ENCODE peak calls at places on chromosomes 12 and 14, in eight cellular contexts. J is CD4-positive, CD25-positive, alpha-beta regulatory T cell; O is astrocyte; H is ovary; A is keratinocyte; C is tibial artery; F is aorta; V is thyroid gland. X is an unnamed sample.
A peak's percentile ranks its signal among the peaks of the same experiment; 100 is the strongest.

GRCh38 chr12:67482751-67483661 is 165.5 kb upstream of the DYRK2 start:
- DNase-seq in O (peak; percentile 55), F (peak; percentile 86), J (peak; percentile 77), A (no peak), H (peak; percentile 31), V (peak; percentile 51), C (peak; percentile 75), X (peak; percentile 27)

GRCh38 chr14:74085047-74085637 is 386 bp downstream of the LIN52 start:
- DNase-seq in C (no peak), J (no peak), V (no peak), O (peak; percentile 41), F (no peak), A (no peak), H (no peak), X (no peak)

GRCh38 chr14:49853572-49854375 is 1.2 kb upstream of the NEMF start:
- DNase-seq in V (peak; percentile 68), A (peak; percentile 52), F (peak; percentile 80), J (peak; percentile 74), H (peak; percentile 72), C (peak; percentile 77), O (peak; percentile 64), X (peak; percentile 82)

GRCh38 chr14:50061664-50062437 is 54.5 kb downstream of the VCPKMT start:
- DNase-seq in C (no peak), J (peak; percentile 82), V (no peak), O (peak; percentile 48), F (peak; percentile 72), A (no peak), H (no peak), X (no peak)

GRCh38 chr14:49972199-49972671 is 79.4 kb downstream of the ARF6 start:
- DNase-seq in V (peak; percentile 19), F (no peak), C (no peak), O (peak; percentile 66), J (no peak), H (no peak), A (peak; percentile 79), X (peak; percentile 41)

GRCh38 chr12:66269757-66270383 is 32.4 kb upstream of the HELB start:
- DNase-seq in O (peak; percentile 44), J (peak; percentile 59), V (no peak), H (no peak), F (no peak), A (no peak), C (no peak), X (peak; percentile 15)

GRCh38 chr12:6827437-6827894 is 741 bp upstream of the P3H3 start:
- DNase-seq in C (peak; percentile 94), O (peak; percentile 61), J (no peak), A (no peak), H (peak; percentile 94), F (peak; percentile 90), V (peak; percentile 78), X (peak; percentile 86)

GRCh38 chr12:3976351-3976938 is 103.2 kb upstream of the PARP11 start:
- DNase-seq in J (no peak), C (no peak), O (no peak), F (no peak), H (no peak), A (no peak), V (no peak), X (no peak)

GRCh38 chr12:103783744-103784664 is 57.0 kb downstream of the NT5DC3 start:
- DNase-seq in C (no peak), J (no peak), A (no peak), O (no peak), H (no peak), V (peak; percentile 55), F (no peak), X (peak; percentile 64)

GRCh38 chr12:113610698-113611097 is 139.0 kb upstream of the LHX5 start:
- DNase-seq in V (no peak), A (no peak), H (no peak), J (no peak), C (no peak), O (no peak), F (no peak), X (no peak)

GRCh38 chr14:70808402-70809237 is 693 bp downstream of the MAP3K9 start:
- DNase-seq in F (peak; percentile 54), C (no peak), J (peak; percentile 22), O (no peak), A (no peak), V (peak; percentile 41), H (peak; percentile 32), X (peak; percentile 38)

GRCh38 chr14:70879448-70879847 is 27.8 kb upstream of the PCNX1 start:
- DNase-seq in A (no peak), O (no peak), C (no peak), H (no peak), V (no peak), F (no peak), J (no peak), X (no peak)

GRCh38 chr14:22847661-22848341 is 11.4 kb downstream of the MMP14 start:
- DNase-seq in A (no peak), O (peak; percentile 72), J (no peak), H (peak; percentile 33), V (no peak), F (peak; percentile 55), C (no peak), X (no peak)

GRCh38 chr14:38536376-38537038 is 280.6 kb upstream of the CLEC14A start:
- DNase-seq in J (no peak), C (no peak), O (no peak), V (no peak), F (no peak), H (no peak), A (no peak), X (no peak)

GRCh38 chr12:26378721-26379120 is 183.3 kb downstream of the SSPN start:
- DNase-seq in A (no peak), V (no peak), F (no peak), J (no peak), C (no peak), H (no peak), O (no peak), X (no peak)

GRCh38 chr14:77421241-77421640 is 2.1 kb downstream of the NOXRED1 start:
- DNase-seq in V (no peak), A (no peak), J (no peak), O (no peak), F (no peak), H (no peak), C (no peak), X (no peak)

GRCh38 chr12:103548622-103549601 is 38.2 kb upstream of the STAB2 start:
- DNase-seq in H (peak; percentile 67), F (peak; percentile 51), O (peak; percentile 41), A (peak; percentile 55), J (peak; percentile 72), V (peak; percentile 67), C (no peak), X (peak; percentile 77)

GRCh38 chr14:59305231-59305630 is 116.8 kb downstream of the DAAM1 start:
- DNase-seq in O (peak; percentile 64), C (no peak), J (no peak), A (no peak), F (no peak), H (no peak), V (no peak), X (no peak)

DNA sequence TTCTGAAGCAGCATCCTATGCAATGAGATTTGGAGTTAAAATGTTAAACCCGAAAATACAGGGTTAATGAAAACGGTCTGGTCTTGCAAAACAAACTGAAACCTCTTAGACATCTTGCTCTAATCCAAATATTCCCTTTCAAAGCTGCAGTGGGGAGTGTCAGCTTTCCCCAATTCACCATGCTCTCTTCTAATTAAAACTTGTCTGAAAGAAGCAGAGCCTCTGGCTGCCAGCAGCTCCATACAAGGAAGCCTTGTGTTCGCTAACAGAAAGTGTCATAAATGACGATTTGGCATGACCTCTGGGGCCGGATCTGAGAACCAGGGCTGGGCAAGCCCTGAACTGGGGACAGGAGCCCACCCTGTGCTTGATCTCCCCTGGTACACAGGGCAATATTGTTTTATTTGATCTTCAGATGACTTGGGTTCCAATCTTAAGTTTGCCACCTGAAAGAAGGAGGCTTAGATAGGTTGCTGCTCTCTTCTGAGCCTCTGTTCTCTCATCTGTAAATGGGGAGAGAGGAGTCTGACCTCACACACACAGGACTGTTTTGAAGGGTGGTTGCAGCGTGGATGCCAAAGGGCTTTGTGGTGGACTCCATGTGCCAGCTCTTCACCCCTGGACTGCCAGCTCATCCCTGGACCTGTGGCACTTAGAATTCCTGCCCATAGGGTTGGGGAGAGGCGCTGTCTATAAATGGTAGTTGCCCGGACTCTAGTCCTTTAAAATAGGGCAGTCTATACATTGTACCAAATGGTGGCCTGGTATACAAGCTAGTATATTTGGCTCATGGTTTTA is 7.8 kb downstream of the KMT5A start:
- DNase-seq in A (no peak), J (no peak), O (no peak), C (no peak), F (no peak), H (no peak), V (peak; percentile 35), X (no peak)
- H3K36me3 ChIP-seq in A (peaks cover 30% of the 10 kb centered on the region), J (peaks cover 42% of the 10 kb centered on the region), O (peaks cover 51% of the 10 kb centered on the region), C (peaks cover 45% of the 10 kb centered on the region), F (no peaks in the 10 kb centered on the region), H (no peaks in the 10 kb centered on the region), V (peaks cover 36% of the 10 kb centered on the region), X (peaks cover 8% of the 10 kb centered on the region)

DNA sequence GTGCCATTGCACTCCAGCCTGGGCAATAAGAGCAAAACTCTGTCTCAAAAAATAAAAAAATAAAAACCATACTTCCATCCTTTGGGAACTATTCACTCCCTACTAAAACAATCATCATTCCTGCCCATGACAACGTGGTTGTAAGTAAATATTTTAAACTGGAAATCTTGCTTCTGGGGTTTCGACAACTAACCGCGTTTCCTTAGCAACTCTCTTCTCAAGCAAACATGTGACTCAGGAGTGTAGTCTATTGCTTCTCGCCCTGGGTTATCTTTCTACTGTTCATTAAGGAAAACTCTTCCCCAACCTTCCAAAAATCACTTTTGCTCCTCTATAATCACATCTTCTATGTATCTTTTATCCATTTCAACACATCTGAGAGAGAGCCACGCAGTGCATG is 21.8 kb downstream of the APPL2 start:
- DNase-seq in C (no peak), V (no peak), H (no peak), O (peak; percentile 32), A (no peak), J (no peak), F (no peak), X (no peak)
- H3K36me3 ChIP-seq in C (peaks cover 23% of the 10 kb centered on the region), V (peaks cover 7% of the 10 kb centered on the region), H (no peaks in the 10 kb centered on the region), O (peaks cover 25% of the 10 kb centered on the region), A (peaks cover 8% of the 10 kb centered on the region), J (peaks cover 59% of the 10 kb centered on the region), F (peaks cover 2% of the 10 kb centered on the region), X (peaks cover 6% of the 10 kb centered on the region)

GRCh38 chr12:100290016-100290415 is 23.0 kb downstream of the SCYL2 start:
- DNase-seq in F (no peak), V (no peak), C (no peak), J (no peak), A (no peak), H (no peak), O (no peak), X (no peak)
- H3K36me3 ChIP-seq in F (no peaks in the 10 kb centered on the region), V (no peaks in the 10 kb centered on the region), C (peaks cover 5% of the 10 kb centered on the region), J (peaks cover 29% of the 10 kb centered on the region), A (peaks cover 3% of the 10 kb centered on the region), H (no peaks in the 10 kb centered on the region), O (peaks cover 6% of the 10 kb centered on the region), X (peaks cover 2% of the 10 kb centered on the region)

DNA sequence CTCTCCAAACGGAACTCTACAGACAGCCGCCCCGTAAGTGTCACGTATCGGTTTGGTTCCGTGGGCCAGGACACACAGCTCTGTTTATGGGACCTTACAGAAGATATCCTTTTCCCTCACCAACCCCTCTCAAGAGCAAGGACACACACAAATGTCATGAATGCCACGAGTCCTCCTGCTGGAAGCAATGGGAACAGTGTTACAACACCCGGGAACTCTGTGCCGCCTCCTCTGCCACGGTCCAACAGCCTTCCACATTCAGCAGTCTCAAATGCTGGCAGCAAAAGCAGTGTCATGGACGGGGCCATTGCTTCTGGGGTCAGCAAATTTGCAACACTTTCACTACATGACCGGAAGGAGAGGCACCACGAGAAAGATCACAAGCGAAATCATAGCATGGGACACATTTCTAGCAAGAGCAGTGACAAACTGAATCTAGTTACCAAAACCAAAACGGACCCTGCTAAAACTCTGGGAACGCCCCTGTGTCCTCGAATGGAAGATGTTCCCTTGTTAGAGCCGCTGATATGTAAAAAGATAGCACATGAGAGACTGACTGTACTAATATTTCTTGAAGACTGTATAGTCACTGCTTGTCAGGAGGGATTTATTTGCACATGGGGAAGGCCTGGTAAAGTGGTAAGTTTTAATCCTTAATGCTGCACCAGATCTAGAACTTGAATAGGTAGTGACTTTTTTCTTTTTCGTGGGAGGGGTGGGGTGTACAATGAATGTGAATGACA is 69.7 kb downstream of the WDR20 start:
- DNase-seq in J (no peak), V (peak; percentile 92), H (no peak), A (no peak), F (no peak), C (peak; percentile 50), O (no peak), X (no peak)
- H3K36me3 ChIP-seq in J (peaks cover 73% of the 10 kb centered on the region), V (peaks cover 10% of the 10 kb centered on the region), H (no peaks in the 10 kb centered on the region), A (peaks cover 15% of the 10 kb centered on the region), F (no peaks in the 10 kb centered on the region), C (peaks cover 21% of the 10 kb centered on the region), O (peaks cover 15% of the 10 kb centered on the region), X (no peaks in the 10 kb centered on the region)

X was measured in body of pancreas.